ENCODE peak calls at places on chromosomes 3 and 15, in seven cellular contexts. One of them, this sample, is unnamed.

GRCh38 chr15:96838088-96838487 is 507.6 kb downstream of the NR2F2 start:
- DNase-seq in brain microvascular endothelial cell: peak
- DNase-seq in Calu3: no peak
- DNase-seq in esophagus squamous epithelium: no peak
- DNase-seq in psoas muscle: no peak
- DNase-seq in ascending aorta: no peak
- DNase-seq in lower lobe of right lung: no peak
- DNase-seq in this sample: no peak

GRCh38 chr3:11543141-11543947 is 100.4 kb downstream of the VGLL4 start:
- DNase-seq in esophagus squamous epithelium: no peak
- DNase-seq in brain microvascular endothelial cell: no peak
- DNase-seq in ascending aorta: no peak
- DNase-seq in psoas muscle: no peak
- DNase-seq in Calu3: no peak
- DNase-seq in lower lobe of right lung: no peak
- DNase-seq in this sample: no peak

GRCh38 chr3:183534249-183534648 is 21.3 kb downstream of the KLHL6 start:
- DNase-seq in esophagus squamous epithelium: no peak
- DNase-seq in lower lobe of right lung: no peak
- DNase-seq in Calu3: no peak
- DNase-seq in ascending aorta: no peak
- DNase-seq in psoas muscle: no peak
- DNase-seq in brain microvascular endothelial cell: peak
- DNase-seq in this sample: no peak

GRCh38 chr3:190130037-190130436 is 9.3 kb upstream of the P3H2 start:
- DNase-seq in esophagus squamous epithelium: no peak
- DNase-seq in lower lobe of right lung: no peak
- DNase-seq in Calu3: no peak
- DNase-seq in brain microvascular endothelial cell: no peak
- DNase-seq in psoas muscle: no peak
- DNase-seq in ascending aorta: no peak
- DNase-seq in this sample: no peak

GRCh38 chr3:128001576-128001975 is 50.7 kb upstream of the SEC61A1 start:
- DNase-seq in esophagus squamous epithelium: no peak
- DNase-seq in ascending aorta: no peak
- DNase-seq in Calu3: no peak
- DNase-seq in psoas muscle: no peak
- DNase-seq in brain microvascular endothelial cell: no peak
- DNase-seq in lower lobe of right lung: no peak
- DNase-seq in this sample: no peak

GRCh38 chr3:106829206-106829605 is 548.0 kb upstream of the CCDC54 start:
- DNase-seq in brain microvascular endothelial cell: no peak
- DNase-seq in esophagus squamous epithelium: no peak
- DNase-seq in lower lobe of right lung: no peak
- DNase-seq in Calu3: no peak
- DNase-seq in ascending aorta: no peak
- DNase-seq in psoas muscle: no peak
- DNase-seq in this sample: no peak

GRCh38 chr15:99564221-99565030 is 1.4 kb upstream of the MEF2A start:
- DNase-seq in ascending aorta: no peak
- DNase-seq in lower lobe of right lung: no peak
- DNase-seq in esophagus squamous epithelium: no peak
- DNase-seq in brain microvascular endothelial cell: no peak
- DNase-seq in Calu3: no peak
- DNase-seq in psoas muscle: no peak
- DNase-seq in this sample: no peak

GRCh38 chr3:24363242-24363641 is 131.4 kb downstream of the THRB start:
- DNase-seq in brain microvascular endothelial cell: no peak
- DNase-seq in Calu3: no peak
- DNase-seq in lower lobe of right lung: no peak
- DNase-seq in ascending aorta: no peak
- DNase-seq in esophagus squamous epithelium: no peak
- DNase-seq in psoas muscle: no peak
- DNase-seq in this sample: no peak

GRCh38 chr15:52486003-52486996 is 42.4 kb downstream of the MYO5A start:
- DNase-seq in psoas muscle: no peak
- DNase-seq in esophagus squamous epithelium: no peak
- DNase-seq in ascending aorta: no peak
- DNase-seq in Calu3: no peak
- DNase-seq in lower lobe of right lung: no peak
- DNase-seq in brain microvascular endothelial cell: no peak
- DNase-seq in this sample: no peak

GRCh38 chr3:5019411-5020261 is 40.4 kb downstream of the BHLHE40 start:
- DNase-seq in lower lobe of right lung: peak
- DNase-seq in psoas muscle: no peak
- DNase-seq in ascending aorta: no peak
- DNase-seq in brain microvascular endothelial cell: no peak
- DNase-seq in esophagus squamous epithelium: no peak
- DNase-seq in Calu3: no peak
- DNase-seq in this sample: no peak

GRCh38 chr15:99148851-99149276 is 44.0 kb downstream of the SYNM start:
- DNase-seq in lower lobe of right lung: no peak
- DNase-seq in brain microvascular endothelial cell: no peak
- DNase-seq in Calu3: no peak
- DNase-seq in ascending aorta: no peak
- DNase-seq in psoas muscle: no peak
- DNase-seq in esophagus squamous epithelium: no peak
- DNase-seq in this sample: no peak

GRCh38 chr3:184325715-184326114 is 11.3 kb downstream of the EIF4G1 start:
- DNase-seq in esophagus squamous epithelium: no peak
- DNase-seq in Calu3: no peak
- DNase-seq in ascending aorta: no peak
- DNase-seq in brain microvascular endothelial cell: no peak
- DNase-seq in lower lobe of right lung: no peak
- DNase-seq in psoas muscle: no peak
- DNase-seq in this sample: no peak

DNA sequence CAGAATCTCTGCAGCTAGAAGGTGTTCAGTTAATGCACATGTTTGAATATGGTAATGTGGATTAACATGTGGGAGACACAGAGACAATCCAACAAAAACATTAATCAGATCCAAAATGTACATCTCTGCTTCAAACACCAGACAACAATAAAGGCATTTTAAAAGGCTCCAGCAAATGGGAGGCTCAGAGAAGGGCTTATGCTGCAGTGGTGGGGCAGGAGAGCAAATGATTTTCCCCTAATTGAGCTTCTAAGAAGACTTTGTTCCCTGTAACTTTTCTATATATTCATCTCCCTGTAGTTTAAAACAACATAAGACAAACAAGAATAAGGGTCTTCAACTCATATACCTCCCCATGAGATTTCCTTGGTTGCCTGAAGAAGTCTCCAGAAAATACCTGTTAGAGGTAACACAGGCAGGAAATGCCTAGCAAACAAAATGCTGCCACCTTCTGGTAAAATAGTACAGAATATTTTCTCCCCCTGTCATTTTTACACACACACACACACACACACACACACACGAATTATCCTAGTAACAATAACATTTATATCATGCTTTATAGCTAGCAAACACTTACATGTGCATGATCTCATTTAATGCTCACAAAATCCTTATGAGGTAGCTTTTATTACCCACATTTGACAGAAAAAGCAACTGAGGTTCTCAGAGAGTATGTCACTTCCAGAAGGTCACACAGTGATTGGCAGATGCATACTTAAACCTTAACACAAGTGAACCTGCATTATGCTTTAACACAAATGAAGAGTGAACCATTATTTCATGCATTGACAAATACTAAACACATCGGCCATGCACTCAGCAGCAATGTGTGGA is 123.4 kb upstream of the MB21D2 start:
- DNase-seq in esophagus squamous epithelium: no peak
- DNase-seq in lower lobe of right lung: no peak
- DNase-seq in Calu3: peak
- DNase-seq in psoas muscle: no peak
- DNase-seq in ascending aorta: no peak
- DNase-seq in brain microvascular endothelial cell: peak
- DNase-seq in this sample: peak
- TF ChIP-seq CTCF in esophagus squamous epithelium: peak
- TF ChIP-seq CTCF in lower lobe of right lung: peak
- TF ChIP-seq CTCF in Calu3: peak
- TF ChIP-seq CTCF in psoas muscle: peak
- TF ChIP-seq CTCF in ascending aorta: peak
- TF ChIP-seq CTCF in brain microvascular endothelial cell: peak
- TF ChIP-seq CTCF in this sample: peak

GRCh38 chr15:89501646-89502045 is 5.3 kb upstream of the RHCG start:
- DNase-seq in Calu3: no peak
- DNase-seq in ascending aorta: no peak
- DNase-seq in psoas muscle: no peak
- DNase-seq in lower lobe of right lung: no peak
- DNase-seq in esophagus squamous epithelium: no peak
- DNase-seq in brain microvascular endothelial cell: no peak
- DNase-seq in this sample: no peak

GRCh38 chr15:89499156-89499555 is 2.8 kb upstream of the RHCG start:
- DNase-seq in lower lobe of right lung: no peak
- DNase-seq in psoas muscle: no peak
- DNase-seq in esophagus squamous epithelium: no peak
- DNase-seq in Calu3: no peak
- DNase-seq in brain microvascular endothelial cell: no peak
- DNase-seq in ascending aorta: peak
- DNase-seq in this sample: no peak

GRCh38 chr15:89498574-89498906 is 2.2 kb upstream of the RHCG start:
- DNase-seq in ascending aorta: peak
- DNase-seq in brain microvascular endothelial cell: no peak
- DNase-seq in esophagus squamous epithelium: no peak
- DNase-seq in lower lobe of right lung: no peak
- DNase-seq in Calu3: no peak
- DNase-seq in psoas muscle: no peak
- DNase-seq in this sample: no peak

GRCh38 chr15:89502867-89503595 is 6.6 kb upstream of the RHCG start:
- DNase-seq in brain microvascular endothelial cell: no peak
- DNase-seq in esophagus squamous epithelium: no peak
- DNase-seq in psoas muscle: no peak
- DNase-seq in lower lobe of right lung: no peak
- DNase-seq in Calu3: peak
- DNase-seq in ascending aorta: peak
- DNase-seq in this sample: no peak

DNA sequence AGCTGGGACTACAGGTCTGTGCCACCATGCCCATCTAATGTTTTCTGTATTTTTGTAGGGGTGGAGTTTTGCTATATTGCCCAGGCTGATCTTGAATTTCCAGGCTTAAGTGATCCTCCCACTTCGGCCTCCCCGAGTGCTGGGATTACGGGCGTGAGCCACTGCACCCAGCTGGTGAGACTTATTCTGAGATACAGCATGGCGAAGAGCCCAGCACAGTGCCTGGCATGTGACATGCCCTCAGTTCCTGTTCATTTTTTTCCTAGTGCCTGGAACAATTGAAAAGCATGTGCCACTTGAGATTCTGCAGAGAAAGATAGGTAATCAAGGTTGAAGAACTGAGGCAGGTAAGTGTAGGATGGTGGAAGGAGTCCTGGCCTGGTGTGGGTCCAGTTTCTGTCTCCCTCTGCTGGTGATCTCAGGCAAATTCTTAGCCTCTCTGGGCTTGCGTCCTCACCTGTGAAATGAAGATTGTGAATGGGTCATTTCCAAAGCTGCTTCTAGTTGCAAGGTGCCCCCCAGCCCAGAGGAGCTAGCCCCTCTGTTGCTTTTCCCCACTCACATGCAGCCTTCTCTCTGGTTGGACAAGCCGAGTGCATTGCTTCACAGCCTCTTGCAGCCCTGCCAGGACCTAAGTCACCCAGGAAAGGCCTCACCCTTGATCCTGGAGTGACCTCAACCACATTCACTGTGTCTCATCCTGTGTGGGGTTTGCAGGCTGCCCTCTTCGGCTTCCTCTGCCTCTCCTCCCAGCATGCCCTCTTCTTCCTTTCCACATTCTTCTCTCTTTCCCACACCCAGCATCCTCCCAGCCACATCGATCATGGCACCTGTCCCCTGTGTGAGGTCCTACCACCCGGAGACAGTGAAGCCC is 4.3 kb upstream of the RHCG start:
- DNase-seq in esophagus squamous epithelium: no peak
- DNase-seq in ascending aorta: peak
- DNase-seq in psoas muscle: no peak
- DNase-seq in brain microvascular endothelial cell: no peak
- DNase-seq in Calu3: peak
- DNase-seq in lower lobe of right lung: no peak
- DNase-seq in this sample: no peak
- TF ChIP-seq CTCF in esophagus squamous epithelium: peak
- TF ChIP-seq CTCF in ascending aorta: no peak
- TF ChIP-seq CTCF in psoas muscle: no peak
- TF ChIP-seq CTCF in brain microvascular endothelial cell: peak
- TF ChIP-seq CTCF in Calu3: peak
- TF ChIP-seq CTCF in lower lobe of right lung: no peak
- TF ChIP-seq CTCF in this sample: no peak

DNA sequence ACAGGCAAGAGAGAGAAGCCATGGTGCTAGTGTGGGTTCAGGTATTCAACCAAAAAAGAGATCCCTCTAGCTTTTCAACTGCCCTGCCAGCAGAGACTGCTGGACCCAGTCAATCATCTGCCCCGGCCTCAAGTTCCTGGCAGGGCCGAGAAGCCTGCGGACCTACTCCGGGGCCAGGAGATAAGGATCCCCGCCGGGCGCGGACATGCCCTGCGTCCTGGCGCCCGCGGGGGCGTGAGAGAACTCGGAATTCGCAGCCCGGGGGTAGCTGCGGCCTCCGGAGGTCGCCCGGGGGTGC is 821 bp upstream of the MAGI1 start:
- DNase-seq in esophagus squamous epithelium: no peak
- DNase-seq in Calu3: peak
- DNase-seq in psoas muscle: peak
- DNase-seq in brain microvascular endothelial cell: peak
- DNase-seq in lower lobe of right lung: peak
- DNase-seq in ascending aorta: peak
- DNase-seq in this sample: no peak
- TF ChIP-seq CTCF in esophagus squamous epithelium: no peak
- TF ChIP-seq CTCF in Calu3: no peak
- TF ChIP-seq CTCF in psoas muscle: no peak
- TF ChIP-seq CTCF in brain microvascular endothelial cell: peak
- TF ChIP-seq CTCF in lower lobe of right lung: no peak
- TF ChIP-seq CTCF in ascending aorta: no peak
- TF ChIP-seq CTCF in this sample: no peak

DNA sequence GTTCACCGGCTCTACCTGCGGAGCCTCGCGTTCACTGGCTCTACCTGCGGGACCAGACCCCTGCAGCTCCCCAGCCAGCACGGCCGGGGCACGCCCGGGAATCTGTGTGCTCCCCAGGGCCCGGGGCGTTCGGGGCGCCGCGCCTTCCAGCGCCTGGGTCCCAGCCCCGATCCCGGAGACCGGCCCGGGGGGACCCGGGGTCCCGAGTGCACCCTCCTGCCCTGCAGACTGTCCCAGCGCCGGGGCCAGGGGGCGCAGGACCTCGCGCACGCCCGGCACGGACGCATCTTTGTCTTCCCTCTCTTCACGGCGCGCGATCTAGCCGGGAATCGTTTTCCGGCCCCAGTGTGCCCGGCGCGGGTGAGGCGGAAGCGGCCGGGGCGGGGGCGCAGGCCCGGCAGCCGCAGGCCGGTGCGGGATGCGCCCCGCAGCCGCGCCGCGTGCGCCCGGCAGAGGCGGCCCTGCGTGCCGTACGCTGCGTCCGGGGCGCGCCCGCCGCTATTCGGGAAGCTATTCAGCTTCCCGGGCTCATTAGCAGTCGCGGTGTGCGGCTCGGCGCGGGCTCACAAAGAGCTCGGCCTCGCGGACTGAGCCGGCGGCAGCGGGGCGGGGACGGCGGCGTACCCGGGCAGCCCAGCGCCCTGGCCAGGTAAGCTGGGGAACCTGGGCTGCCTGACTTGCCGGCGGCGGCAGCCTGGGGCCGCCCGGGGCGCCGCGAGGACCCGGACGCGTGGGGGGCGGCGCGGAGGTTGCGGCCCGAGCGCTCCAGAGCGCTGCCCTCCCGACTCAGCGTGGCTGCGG is at the start of gene APBA2:
- DNase-seq in brain microvascular endothelial cell: peak
- DNase-seq in lower lobe of right lung: no peak
- DNase-seq in esophagus squamous epithelium: no peak
- DNase-seq in psoas muscle: no peak
- DNase-seq in ascending aorta: no peak
- DNase-seq in Calu3: no peak
- DNase-seq in this sample: no peak
- TF ChIP-seq CTCF in brain microvascular endothelial cell: no peak
- TF ChIP-seq CTCF in lower lobe of right lung: no peak
- TF ChIP-seq CTCF in esophagus squamous epithelium: no peak
- TF ChIP-seq CTCF in psoas muscle: no peak
- TF ChIP-seq CTCF in ascending aorta: no peak
- TF ChIP-seq CTCF in Calu3: no peak
- TF ChIP-seq CTCF in this sample: no peak